ENCODE peak calls at places on chromosomes 7 and 10, in four cellular contexts. One of them, this sample, is unnamed.

GRCh38 chr7:11332865-11333228 is 359.2 kb downstream of the PHF14 start:
- DNase-seq in stimulated activated CD4-positive, alpha-beta T cell treated with anti-CD3 and anti-CD28 coated beads, Interleukin-4, amount 100 ng/mL, for 24 hours: no peak
- DNase-seq in mucosa of gallbladder: no peak
- DNase-seq in amniotic stem cell: no peak
- DNase-seq in this sample: no peak

GRCh38 chr7:84200859-84201258 is 6.3 kb upstream of the SEMA3A start:
- DNase-seq in stimulated activated CD4-positive, alpha-beta T cell treated with anti-CD3 and anti-CD28 coated beads, Interleukin-4, amount 100 ng/mL, for 24 hours: no peak
- DNase-seq in mucosa of gallbladder: no peak
- DNase-seq in amniotic stem cell: no peak
- DNase-seq in this sample: no peak

GRCh38 chr10:7486533-7486932 is 75.7 kb upstream of the SFMBT2 start:
- DNase-seq in stimulated activated CD4-positive, alpha-beta T cell treated with anti-CD3 and anti-CD28 coated beads, Interleukin-4, amount 100 ng/mL, for 24 hours: no peak
- DNase-seq in mucosa of gallbladder: no peak
- DNase-seq in amniotic stem cell: no peak
- DNase-seq in this sample: no peak

GRCh38 chr10:63068246-63068645 is 64.9 kb upstream of the NRBF2 start:
- DNase-seq in stimulated activated CD4-positive, alpha-beta T cell treated with anti-CD3 and anti-CD28 coated beads, Interleukin-4, amount 100 ng/mL, for 24 hours: peak
- DNase-seq in mucosa of gallbladder: no peak
- DNase-seq in amniotic stem cell: no peak
- DNase-seq in this sample: no peak

GRCh38 chr7:158283016-158283974 is 304.3 kb downstream of the PTPRN2 start:
- DNase-seq in stimulated activated CD4-positive, alpha-beta T cell treated with anti-CD3 and anti-CD28 coated beads, Interleukin-4, amount 100 ng/mL, for 24 hours: no peak
- DNase-seq in mucosa of gallbladder: no peak
- DNase-seq in amniotic stem cell: no peak
- DNase-seq in this sample: no peak

GRCh38 chr7:111853231-111853990 is 291.1 kb upstream of the IMMP2L start:
- DNase-seq in stimulated activated CD4-positive, alpha-beta T cell treated with anti-CD3 and anti-CD28 coated beads, Interleukin-4, amount 100 ng/mL, for 24 hours: no peak
- DNase-seq in mucosa of gallbladder: no peak
- DNase-seq in amniotic stem cell: no peak
- DNase-seq in this sample: no peak

GRCh38 chr7:51376420-51377092 is 59.9 kb upstream of the COBL start:
- DNase-seq in stimulated activated CD4-positive, alpha-beta T cell treated with anti-CD3 and anti-CD28 coated beads, Interleukin-4, amount 100 ng/mL, for 24 hours: no peak
- DNase-seq in mucosa of gallbladder: no peak
- DNase-seq in amniotic stem cell: no peak
- DNase-seq in this sample: no peak

GRCh38 chr10:132158122-132158741 is 28.5 kb upstream of the DPYSL4 start:
- DNase-seq in stimulated activated CD4-positive, alpha-beta T cell treated with anti-CD3 and anti-CD28 coated beads, Interleukin-4, amount 100 ng/mL, for 24 hours: no peak
- DNase-seq in mucosa of gallbladder: no peak
- DNase-seq in amniotic stem cell: no peak
- DNase-seq in this sample: no peak

GRCh38 chr7:101554584-101555268 is 74.4 kb downstream of the MYL10 start:
- DNase-seq in stimulated activated CD4-positive, alpha-beta T cell treated with anti-CD3 and anti-CD28 coated beads, Interleukin-4, amount 100 ng/mL, for 24 hours: no peak
- DNase-seq in mucosa of gallbladder: no peak
- DNase-seq in amniotic stem cell: no peak
- DNase-seq in this sample: no peak

GRCh38 chr10:7945469-7946187 is 108.9 kb upstream of the GATA3 start:
- DNase-seq in stimulated activated CD4-positive, alpha-beta T cell treated with anti-CD3 and anti-CD28 coated beads, Interleukin-4, amount 100 ng/mL, for 24 hours: no peak
- DNase-seq in mucosa of gallbladder: no peak
- DNase-seq in amniotic stem cell: no peak
- DNase-seq in this sample: no peak

GRCh38 chr10:122656741-122657140 is 42.9 kb downstream of the C10orf120 start:
- DNase-seq in stimulated activated CD4-positive, alpha-beta T cell treated with anti-CD3 and anti-CD28 coated beads, Interleukin-4, amount 100 ng/mL, for 24 hours: no peak
- DNase-seq in mucosa of gallbladder: no peak
- DNase-seq in amniotic stem cell: no peak
- DNase-seq in this sample: no peak

GRCh38 chr7:71636329-71636728 is 504.4 kb downstream of the GALNT17 start:
- DNase-seq in stimulated activated CD4-positive, alpha-beta T cell treated with anti-CD3 and anti-CD28 coated beads, Interleukin-4, amount 100 ng/mL, for 24 hours: no peak
- DNase-seq in mucosa of gallbladder: no peak
- DNase-seq in amniotic stem cell: no peak
- DNase-seq in this sample: no peak

GRCh38 chr10:71270301-71270777 is 48.7 kb upstream of the SLC29A3 start:
- DNase-seq in stimulated activated CD4-positive, alpha-beta T cell treated with anti-CD3 and anti-CD28 coated beads, Interleukin-4, amount 100 ng/mL, for 24 hours: peak
- DNase-seq in mucosa of gallbladder: peak
- DNase-seq in amniotic stem cell: peak
- DNase-seq in this sample: no peak

GRCh38 chr7:151378011-151378410 is 31.8 kb downstream of the WDR86 start:
- DNase-seq in stimulated activated CD4-positive, alpha-beta T cell treated with anti-CD3 and anti-CD28 coated beads, Interleukin-4, amount 100 ng/mL, for 24 hours: no peak
- DNase-seq in mucosa of gallbladder: no peak
- DNase-seq in amniotic stem cell: no peak
- DNase-seq in this sample: no peak

GRCh38 chr10:122878799-122879338 is 512 bp downstream of the FAM24B start:
- DNase-seq in stimulated activated CD4-positive, alpha-beta T cell treated with anti-CD3 and anti-CD28 coated beads, Interleukin-4, amount 100 ng/mL, for 24 hours: no peak
- DNase-seq in mucosa of gallbladder: no peak
- DNase-seq in amniotic stem cell: no peak
- DNase-seq in this sample: no peak

GRCh38 chr10:84519235-84519634 is 190.8 kb downstream of the CCSER2 start:
- DNase-seq in stimulated activated CD4-positive, alpha-beta T cell treated with anti-CD3 and anti-CD28 coated beads, Interleukin-4, amount 100 ng/mL, for 24 hours: no peak
- DNase-seq in mucosa of gallbladder: no peak
- DNase-seq in amniotic stem cell: no peak
- DNase-seq in this sample: no peak

GRCh38 chr7:357531-358209 is 67.7 kb downstream of the FOXL3 start:
- DNase-seq in stimulated activated CD4-positive, alpha-beta T cell treated with anti-CD3 and anti-CD28 coated beads, Interleukin-4, amount 100 ng/mL, for 24 hours: no peak
- DNase-seq in mucosa of gallbladder: no peak
- DNase-seq in amniotic stem cell: no peak
- DNase-seq in this sample: no peak